ENCODE peak calls at places on chromosomes 6 and 20, in four cellular contexts. Z is HCT116, W is PC-9, D is IMR-90. U is an unnamed sample.

GRCh38 chr6:85049282-85049681 is 284.9 kb upstream of the TBX18 start:
- DNase-seq in D (no peak), Z (no peak), W (no peak), U (no peak)

GRCh38 chr6:106017454-106017853 is 68.7 kb upstream of the PRDM1 start:
- DNase-seq in W (no peak), D (no peak), Z (no peak), U (no peak)

GRCh38 chr6:4805553-4806307 is 29.5 kb downstream of the CDYL start:
- DNase-seq in W (no peak), D (peak), Z (peak), U (peak)

GRCh38 chr6:64085126-64085525 is 449.5 kb downstream of the PHF3 start:
- DNase-seq in D (no peak), W (no peak), Z (no peak), U (no peak)

GRCh38 chr6:147222160-147222838 is 18.1 kb downstream of the STXBP5 start:
- DNase-seq in Z (no peak), W (no peak), D (peak), U (no peak)

GRCh38 chr6:3014675-3015066 is 15.0 kb downstream of the NQO2 start:
- DNase-seq in Z (no peak), W (no peak), D (no peak), U (no peak)

GRCh38 chr6:24755284-24755683 is 19.5 kb upstream of the GMNN start:
- DNase-seq in D (no peak), W (no peak), Z (no peak), U (no peak)

GRCh38 chr6:15948930-15949900 is 179.7 kb upstream of the MYLIP start:
- DNase-seq in D (no peak), Z (no peak), W (peak), U (peak)

GRCh38 chr20:13701486-13701885 is 62.8 kb upstream of the TASP1 start:
- DNase-seq in Z (no peak), W (no peak), D (no peak), U (no peak)

GRCh38 chr6:81894286-81894685 is 141.8 kb upstream of the TENT5A start:
- DNase-seq in Z (no peak), D (peak), W (no peak), U (no peak)

GRCh38 chr20:59082077-59082740 is 39.6 kb upstream of the PRELID3B start:
- DNase-seq in W (peak), Z (peak), D (peak), U (no peak)

GRCh38 chr6:143125896-143126573 is 65.3 kb downstream of the AIG1 start:
- DNase-seq in W (no peak), D (no peak), Z (no peak), U (no peak)

GRCh38 chr6:11586574-11586973 is 49.0 kb downstream of the TMEM170B start:
- DNase-seq in W (peak), Z (no peak), D (peak), U (no peak)

GRCh38 chr6:5565976-5566375 is 304.7 kb downstream of the FARS2 start:
- DNase-seq in Z (no peak), D (no peak), W (no peak), U (no peak)

GRCh38 chr6:1386310-1386709 is 3.1 kb upstream of the FOXF2 start:
- DNase-seq in Z (no peak), D (no peak), W (no peak), U (no peak)

GRCh38 chr20:23889775-23890187 is 10.2 kb upstream of the CST5 start:
- DNase-seq in W (peak), D (peak), Z (peak), U (no peak)

GRCh38 chr6:157778719-157779118 is 44.3 kb upstream of the SNX9 start:
- DNase-seq in Z (no peak), W (peak), D (no peak), U (no peak)

GRCh38 chr20:40506567-40506966 is 182.5 kb downstream of the MAFB start:
- DNase-seq in Z (peak), W (peak), D (peak), U (peak)

GRCh38 chr20:58001381-58001780 is 227.1 kb downstream of the ANKRD60 start:
- DNase-seq in W (no peak), D (no peak), Z (no peak), U (no peak)

GRCh38 chr20:58911970-58912369 is 59.5 kb downstream of the GNAS start:
- DNase-seq in D (no peak), W (no peak), Z (no peak), U (no peak)

GRCh38 chr6:118892248-118893094 is 1.5 kb upstream of the ASF1A start:
- DNase-seq in W (no peak), D (no peak), Z (no peak), U (no peak)

GRCh38 chr20:5859611-5860010 is 90.7 kb downstream of the TRMT6 start:
- DNase-seq in D (peak), W (no peak), Z (no peak), U (no peak)

GRCh38 chr20:33030569-33030968 is 879 bp upstream of the BPIFB6 start:
- DNase-seq in Z (no peak), D (no peak), W (no peak), U (no peak)

GRCh38 chr6:36829919-36830544 is 9.2 kb downstream of the CPNE5 start:
- DNase-seq in Z (no peak), W (no peak), D (peak), U (no peak)

GRCh38 chr6:14224359-14225103 is 107.0 kb downstream of the CD83 start:
- DNase-seq in D (no peak), W (no peak), Z (no peak), U (no peak)

GRCh38 chr6:55963301-55963700 is 87.9 kb upstream of the BMP5 start:
- DNase-seq in Z (peak), W (no peak), D (no peak), U (no peak)

GRCh38 chr20:46348231-46348803 is 40.0 kb upstream of the CDH22 start:
- DNase-seq in D (peak), Z (no peak), W (no peak), U (no peak)

GRCh38 chr6:25014806-25015560 is 79.2 kb upstream of the RIPOR2 start:
- DNase-seq in Z (no peak), W (no peak), D (peak), U (no peak)

GRCh38 chr6:92753956-92754355 is 665.4 kb downstream of the EPHA7 start:
- DNase-seq in Z (no peak), W (no peak), D (no peak), U (no peak)

GRCh38 chr6:17470953-17471335 is 77.5 kb downstream of the CAP2 start:
- DNase-seq in D (peak), W (no peak), Z (no peak), U (no peak)
- TF ChIP-seq CTCF in D (no peak), W (no peak), Z (no peak), U (peak)

GRCh38 chr6:111873178-111874029 is at the start of gene FYN:
- DNase-seq in D (peak), W (peak), Z (peak), U (peak)
- TF ChIP-seq CTCF in D (peak), W (no peak), Z (no peak), U (peak)

GRCh38 chr6:52675372-52675771 is 4.5 kb downstream of the TMEM14A start:
- DNase-seq in D (no peak), W (no peak), Z (no peak), U (no peak)

GRCh38 chr6:52666523-52666922 is 4.4 kb upstream of the TMEM14A start:
- DNase-seq in Z (no peak), D (no peak), W (no peak), U (no peak)

GRCh38 chr6:52667572-52667971 is 3.3 kb upstream of the TMEM14A start:
- DNase-seq in D (no peak), Z (no peak), W (no peak), U (no peak)

GRCh38 chr6:52672422-52673025 is 1.6 kb downstream of the TMEM14A start:
- DNase-seq in W (peak), D (peak), Z (peak), U (no peak)

GRCh38 chr6:52670502-52671409 is at the start of gene TMEM14A:
- DNase-seq in W (peak), Z (peak), D (peak), U (peak)
- TF ChIP-seq CTCF in W (no peak), Z (no peak), D (peak), U (no peak)

DNA sequence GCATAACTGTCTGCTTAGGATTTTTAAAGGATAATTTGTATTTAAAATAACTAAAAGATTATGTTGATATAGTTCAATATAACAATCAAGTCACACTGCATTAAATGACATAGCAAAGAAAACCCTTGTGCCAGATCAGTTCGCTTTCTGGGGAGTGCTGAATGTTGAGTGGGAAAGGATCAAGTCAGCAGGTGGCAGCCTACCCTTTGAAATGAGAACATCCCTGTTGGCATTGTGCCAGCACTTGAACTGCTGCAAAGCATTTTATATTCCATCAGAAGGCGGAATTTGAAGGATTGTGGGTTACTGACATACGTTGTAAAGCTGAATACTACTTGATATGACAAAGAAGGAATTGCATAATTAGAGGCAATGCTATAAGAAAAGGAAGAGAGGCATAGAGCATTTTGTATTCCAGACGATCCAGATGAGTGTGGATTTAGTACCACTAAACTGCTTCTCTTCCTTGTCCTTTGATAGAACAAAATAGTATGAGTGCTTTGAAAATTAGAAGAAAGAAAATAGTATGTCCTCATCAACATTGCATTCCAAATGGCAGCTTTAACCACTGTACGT is 26.6 kb downstream of the BCKDHB start:
- DNase-seq in D (peak), Z (peak), W (no peak), U (no peak)
- TF ChIP-seq CTCF in D (peak), Z (peak), W (peak), U (peak)

DNA sequence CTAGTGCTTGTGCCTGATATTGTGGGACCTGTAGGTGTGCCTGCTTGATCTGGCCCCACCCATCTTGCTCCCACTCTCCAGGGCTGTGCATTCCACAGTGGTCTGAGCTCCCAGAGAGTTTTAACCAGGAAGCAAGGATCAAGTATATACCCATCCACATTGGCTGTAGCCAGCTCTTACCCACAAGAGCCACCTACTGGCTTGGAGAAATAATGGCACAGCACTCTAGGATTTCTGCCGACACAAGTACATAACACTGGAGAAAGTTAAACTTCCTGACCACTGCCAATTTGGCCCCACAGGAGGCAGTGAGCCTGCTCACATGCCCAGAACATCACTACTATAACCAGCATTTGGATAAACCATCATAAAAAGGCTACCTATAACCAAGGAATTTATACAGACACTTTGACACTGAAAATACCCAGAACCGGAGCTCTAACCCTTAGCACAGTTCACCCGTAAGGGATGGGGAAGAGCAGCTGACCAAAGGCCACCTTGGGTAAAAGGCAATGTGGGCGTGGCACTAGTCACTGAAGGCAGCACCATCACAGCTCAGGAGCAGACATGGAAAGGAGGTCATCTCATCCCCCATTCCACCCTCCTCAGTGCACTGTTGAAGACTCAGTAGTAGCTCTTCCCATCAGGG is 440.4 kb downstream of the BTBD3 start:
- DNase-seq in W (no peak), D (no peak), Z (no peak), U (no peak)
- TF ChIP-seq CTCF in W (no peak), D (no peak), Z (no peak), U (peak)

GRCh38 chr6:116842374-116842947 is 13.6 kb upstream of the GPRC6A start:
- DNase-seq in Z (no peak), W (no peak), D (no peak), U (no peak)

DNA sequence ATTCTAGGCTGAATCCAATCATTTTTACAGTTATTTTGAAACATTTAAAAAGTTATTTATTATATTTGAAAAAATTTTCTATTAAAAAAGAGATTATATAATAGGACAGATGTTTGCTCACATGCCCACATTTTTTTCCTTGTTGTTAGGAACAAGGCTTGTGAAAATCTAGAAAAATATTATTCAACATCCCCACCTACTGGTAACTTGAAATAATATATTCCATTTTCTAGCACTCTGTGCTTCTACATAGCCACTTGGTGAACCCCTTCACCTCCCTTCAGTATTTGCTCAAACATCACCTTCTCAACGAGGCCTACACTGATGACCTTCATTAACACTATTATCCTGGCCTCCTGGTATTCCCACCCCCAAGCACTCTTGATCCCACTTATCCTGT is 18.4 kb upstream of the GPRC6A start:
- DNase-seq in W (no peak), Z (peak), D (peak), U (no peak)
- TF ChIP-seq CTCF in W (peak), Z (peak), D (peak), U (peak)

GRCh38 chr6:26660096-26660425 is 515 bp upstream of the ZNF322 start:
- DNase-seq in Z (no peak), W (no peak), D (peak), U (no peak)
- TF ChIP-seq CTCF in Z (no peak), W (no peak), D (no peak), U (no peak)

GRCh38 chr6:32844839-32845372 is 1.1 kb upstream of the PSMB8 start:
- DNase-seq in W (no peak), Z (no peak), D (no peak), U (no peak)
- TF ChIP-seq CTCF in W (no peak), Z (no peak), D (no peak), U (no peak)

DNA sequence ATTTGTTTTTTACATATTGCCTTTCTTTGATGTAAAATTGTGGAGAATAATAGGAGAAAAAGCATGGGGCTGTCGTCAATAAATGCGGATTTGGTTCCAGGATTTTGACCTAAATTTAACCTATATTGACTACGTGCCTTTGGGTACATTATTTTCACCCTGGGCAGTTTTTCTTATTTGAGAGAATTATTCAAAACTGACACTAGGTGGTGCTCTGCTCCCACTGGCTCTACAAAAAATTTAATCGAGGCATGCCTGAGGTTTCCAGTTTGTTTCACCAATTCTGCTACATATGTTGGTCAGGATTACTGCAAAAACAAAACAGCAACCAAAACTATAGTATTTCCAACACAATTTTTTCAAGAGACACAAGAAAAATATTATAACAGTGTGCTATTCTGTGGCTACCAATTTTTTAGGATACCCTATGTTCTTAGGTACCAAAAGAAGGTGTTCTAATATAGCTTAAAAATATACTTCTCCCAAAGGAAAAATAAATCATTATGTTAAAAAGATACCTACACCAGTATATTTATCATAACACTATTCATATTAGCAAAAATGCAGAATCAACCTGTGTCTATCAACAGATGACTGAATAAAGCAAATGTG is 48.6 kb upstream of the FABP7 start:
- DNase-seq in Z (no peak), D (peak), W (no peak), U (no peak)
- TF ChIP-seq CTCF in Z (peak), D (peak), W (peak), U (peak)

DNA sequence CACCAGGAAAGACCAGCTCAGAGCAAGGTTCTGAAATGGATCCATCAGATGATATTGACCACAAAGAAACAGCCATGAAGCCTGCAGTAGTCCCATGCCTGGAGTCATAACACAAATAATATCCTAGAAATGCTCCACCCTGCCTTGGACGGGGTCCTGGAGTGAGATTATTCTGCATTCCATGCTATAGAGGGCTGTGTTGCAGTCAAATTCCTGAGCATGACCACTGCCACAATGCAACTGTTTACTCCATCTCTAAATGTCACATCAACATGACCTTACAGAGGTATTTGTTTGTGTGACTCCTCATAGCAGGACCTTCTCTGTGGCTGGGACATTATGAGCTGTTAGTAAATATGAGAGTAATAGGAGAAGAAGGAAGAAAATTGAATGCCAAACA is 257.5 kb upstream of the TCF21 start:
- DNase-seq in Z (no peak), D (peak), W (peak), U (no peak)
- TF ChIP-seq CTCF in Z (no peak), D (peak), W (no peak), U (no peak)

U was measured in upper lobe of right lung.